ENCODE peak calls at places on chromosome 22, in eight cellular contexts. One of them, this sample, is unnamed.

GRCh38 chr22:50606561-50607365 is 6.2 kb downstream of the MAPK8IP2 start:
- DNase-seq in ovary: no peak
- DNase-seq in fibroblast of pulmonary artery: no peak
- DNase-seq in GM13977: peak
- DNase-seq in bronchial epithelial cell: no peak
- DNase-seq in tibial nerve: no peak
- DNase-seq in HFF-Myc: no peak
- DNase-seq in heart left ventricle: no peak
- DNase-seq in this sample: no peak

GRCh38 chr22:16866167-16866566 is 41.0 kb upstream of the XKR3 start:
- DNase-seq in heart left ventricle: no peak
- DNase-seq in tibial nerve: no peak
- DNase-seq in GM13977: no peak
- DNase-seq in ovary: no peak
- DNase-seq in HFF-Myc: no peak
- DNase-seq in bronchial epithelial cell: no peak
- DNase-seq in fibroblast of pulmonary artery: no peak
- DNase-seq in this sample: no peak

GRCh38 chr22:22423681-22424080 is 84.9 kb downstream of the ZNF280B start:
- DNase-seq in GM13977: no peak
- DNase-seq in heart left ventricle: no peak
- DNase-seq in HFF-Myc: no peak
- DNase-seq in bronchial epithelial cell: no peak
- DNase-seq in ovary: no peak
- DNase-seq in tibial nerve: no peak
- DNase-seq in fibroblast of pulmonary artery: no peak
- DNase-seq in this sample: no peak

GRCh38 chr22:42269407-42270177 is 861 bp downstream of the TCF20 start:
- DNase-seq in bronchial epithelial cell: peak
- DNase-seq in HFF-Myc: no peak
- DNase-seq in heart left ventricle: peak
- DNase-seq in GM13977: peak
- DNase-seq in ovary: peak
- DNase-seq in tibial nerve: no peak
- DNase-seq in fibroblast of pulmonary artery: peak
- DNase-seq in this sample: peak

GRCh38 chr22:33180371-33180770 is 122.2 kb upstream of the SYN3 start:
- DNase-seq in tibial nerve: no peak
- DNase-seq in GM13977: no peak
- DNase-seq in bronchial epithelial cell: peak
- DNase-seq in heart left ventricle: no peak
- DNase-seq in fibroblast of pulmonary artery: no peak
- DNase-seq in HFF-Myc: no peak
- DNase-seq in ovary: no peak
- DNase-seq in this sample: no peak

GRCh38 chr22:42172385-42173172 is 42.0 kb upstream of the CYP2D6 start:
- DNase-seq in heart left ventricle: no peak
- DNase-seq in HFF-Myc: no peak
- DNase-seq in bronchial epithelial cell: no peak
- DNase-seq in tibial nerve: no peak
- DNase-seq in fibroblast of pulmonary artery: no peak
- DNase-seq in ovary: no peak
- DNase-seq in GM13977: peak
- DNase-seq in this sample: no peak

GRCh38 chr22:45314054-45314721 is 4.5 kb downstream of the FAM118A start:
- DNase-seq in fibroblast of pulmonary artery: peak
- DNase-seq in ovary: no peak
- DNase-seq in GM13977: no peak
- DNase-seq in heart left ventricle: no peak
- DNase-seq in bronchial epithelial cell: no peak
- DNase-seq in tibial nerve: no peak
- DNase-seq in HFF-Myc: no peak
- DNase-seq in this sample: no peak

GRCh38 chr22:17114958-17115235 is 6.3 kb downstream of the TMEM121B start:
- DNase-seq in fibroblast of pulmonary artery: no peak
- DNase-seq in bronchial epithelial cell: no peak
- DNase-seq in ovary: no peak
- DNase-seq in GM13977: no peak
- DNase-seq in tibial nerve: no peak
- DNase-seq in heart left ventricle: no peak
- DNase-seq in HFF-Myc: no peak
- DNase-seq in this sample: no peak

GRCh38 chr22:22403771-22404170 is 104.8 kb downstream of the ZNF280B start:
- DNase-seq in heart left ventricle: no peak
- DNase-seq in tibial nerve: no peak
- DNase-seq in bronchial epithelial cell: no peak
- DNase-seq in HFF-Myc: no peak
- DNase-seq in fibroblast of pulmonary artery: no peak
- DNase-seq in ovary: no peak
- DNase-seq in GM13977: no peak
- DNase-seq in this sample: no peak

GRCh38 chr22:45977003-45977395 is at the start of gene WNT7B:
- DNase-seq in ovary: no peak
- DNase-seq in HFF-Myc: no peak
- DNase-seq in heart left ventricle: no peak
- DNase-seq in tibial nerve: no peak
- DNase-seq in bronchial epithelial cell: peak
- DNase-seq in GM13977: no peak
- DNase-seq in fibroblast of pulmonary artery: no peak
- DNase-seq in this sample: no peak

GRCh38 chr22:46262449-46263207 is 515 bp downstream of the PKDREJ start:
- DNase-seq in GM13977: no peak
- DNase-seq in fibroblast of pulmonary artery: peak
- DNase-seq in ovary: peak
- DNase-seq in tibial nerve: peak
- DNase-seq in heart left ventricle: peak
- DNase-seq in HFF-Myc: no peak
- DNase-seq in bronchial epithelial cell: peak
- DNase-seq in this sample: peak

GRCh38 chr22:45889539-45890350 is 87.2 kb downstream of the WNT7B start:
- DNase-seq in HFF-Myc: no peak
- DNase-seq in GM13977: no peak
- DNase-seq in tibial nerve: no peak
- DNase-seq in fibroblast of pulmonary artery: no peak
- DNase-seq in ovary: no peak
- DNase-seq in bronchial epithelial cell: no peak
- DNase-seq in heart left ventricle: peak
- DNase-seq in this sample: peak

GRCh38 chr22:28075260-28075981 is 156.4 kb upstream of the PITPNB start:
- DNase-seq in heart left ventricle: no peak
- DNase-seq in GM13977: no peak
- DNase-seq in bronchial epithelial cell: peak
- DNase-seq in fibroblast of pulmonary artery: peak
- DNase-seq in tibial nerve: peak
- DNase-seq in HFF-Myc: peak
- DNase-seq in ovary: no peak
- DNase-seq in this sample: peak

GRCh38 chr22:32775957-32776356 is 25.5 kb upstream of the TIMP3 start:
- DNase-seq in ovary: no peak
- DNase-seq in heart left ventricle: no peak
- DNase-seq in GM13977: no peak
- DNase-seq in fibroblast of pulmonary artery: no peak
- DNase-seq in tibial nerve: no peak
- DNase-seq in bronchial epithelial cell: no peak
- DNase-seq in HFF-Myc: no peak
- DNase-seq in this sample: no peak

DNA sequence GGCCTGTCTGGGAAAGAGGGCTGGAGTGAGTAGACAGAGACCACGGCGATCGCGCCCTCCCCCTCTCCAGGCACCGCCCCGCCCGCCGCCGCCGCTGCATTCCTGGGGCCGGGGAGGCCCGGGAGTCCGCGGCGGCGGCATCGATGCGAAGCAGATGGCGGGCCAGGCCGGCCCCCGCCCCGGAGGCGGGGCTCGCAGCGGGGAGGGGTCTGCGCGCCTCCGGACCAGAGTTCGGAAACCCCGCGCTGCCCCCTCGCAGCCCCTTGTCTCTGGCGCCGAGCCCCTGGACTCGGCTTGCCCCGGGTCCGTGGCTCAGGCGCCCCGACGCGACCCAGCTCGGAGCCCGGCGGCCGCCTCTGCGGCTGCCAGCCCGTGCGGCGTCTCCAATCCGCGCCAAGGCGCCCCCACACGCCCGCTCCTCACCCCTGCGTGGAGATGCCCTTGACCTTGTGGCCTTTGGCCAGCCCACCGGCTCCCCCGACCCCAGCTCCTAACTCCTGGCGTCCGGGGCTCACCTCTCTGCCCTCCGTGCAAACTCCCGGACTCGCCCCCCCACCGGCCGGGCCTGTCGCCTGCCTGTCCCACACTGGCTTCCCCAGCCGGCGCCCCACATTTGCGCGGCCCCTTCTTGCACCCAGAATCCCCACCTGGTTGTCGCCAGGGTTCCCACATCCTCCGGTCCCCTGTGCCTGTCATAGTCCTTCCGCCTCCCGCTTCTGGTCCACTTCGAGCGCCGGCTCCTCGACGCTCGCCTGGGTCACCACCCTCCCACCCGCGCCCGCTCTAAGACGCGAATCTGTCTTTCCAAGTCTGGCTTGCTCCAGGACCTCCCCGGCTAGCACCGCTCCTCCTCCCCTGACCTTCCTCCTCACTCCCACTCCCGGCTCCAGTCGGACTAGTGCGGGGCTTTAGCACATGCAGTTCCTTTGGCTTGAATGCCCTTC is 1.0 kb downstream of the SCARF2 start:
- DNase-seq in fibroblast of pulmonary artery: peak
- DNase-seq in bronchial epithelial cell: no peak
- DNase-seq in heart left ventricle: peak
- DNase-seq in GM13977: peak
- DNase-seq in ovary: peak
- DNase-seq in tibial nerve: no peak
- DNase-seq in HFF-Myc: no peak
- DNase-seq in this sample: peak
- TF ChIP-seq CTCF in fibroblast of pulmonary artery: no peak
- TF ChIP-seq CTCF in bronchial epithelial cell: no peak
- TF ChIP-seq CTCF in heart left ventricle: no peak
- TF ChIP-seq CTCF in GM13977: no peak
- TF ChIP-seq CTCF in ovary: no peak
- TF ChIP-seq CTCF in tibial nerve: no peak
- TF ChIP-seq CTCF in HFF-Myc: no peak
- TF ChIP-seq CTCF in this sample: no peak

GRCh38 chr22:43883012-43883661 is 8.7 kb downstream of the PNPLA5 start:
- DNase-seq in tibial nerve: no peak
- DNase-seq in fibroblast of pulmonary artery: peak
- DNase-seq in heart left ventricle: no peak
- DNase-seq in GM13977: peak
- DNase-seq in bronchial epithelial cell: peak
- DNase-seq in ovary: no peak
- DNase-seq in HFF-Myc: peak
- DNase-seq in this sample: peak
- TF ChIP-seq CTCF in tibial nerve: no peak
- TF ChIP-seq CTCF in fibroblast of pulmonary artery: peak
- TF ChIP-seq CTCF in heart left ventricle: no peak
- TF ChIP-seq CTCF in GM13977: peak
- TF ChIP-seq CTCF in bronchial epithelial cell: peak
- TF ChIP-seq CTCF in ovary: no peak
- TF ChIP-seq CTCF in HFF-Myc: peak
- TF ChIP-seq CTCF in this sample: peak

DNA sequence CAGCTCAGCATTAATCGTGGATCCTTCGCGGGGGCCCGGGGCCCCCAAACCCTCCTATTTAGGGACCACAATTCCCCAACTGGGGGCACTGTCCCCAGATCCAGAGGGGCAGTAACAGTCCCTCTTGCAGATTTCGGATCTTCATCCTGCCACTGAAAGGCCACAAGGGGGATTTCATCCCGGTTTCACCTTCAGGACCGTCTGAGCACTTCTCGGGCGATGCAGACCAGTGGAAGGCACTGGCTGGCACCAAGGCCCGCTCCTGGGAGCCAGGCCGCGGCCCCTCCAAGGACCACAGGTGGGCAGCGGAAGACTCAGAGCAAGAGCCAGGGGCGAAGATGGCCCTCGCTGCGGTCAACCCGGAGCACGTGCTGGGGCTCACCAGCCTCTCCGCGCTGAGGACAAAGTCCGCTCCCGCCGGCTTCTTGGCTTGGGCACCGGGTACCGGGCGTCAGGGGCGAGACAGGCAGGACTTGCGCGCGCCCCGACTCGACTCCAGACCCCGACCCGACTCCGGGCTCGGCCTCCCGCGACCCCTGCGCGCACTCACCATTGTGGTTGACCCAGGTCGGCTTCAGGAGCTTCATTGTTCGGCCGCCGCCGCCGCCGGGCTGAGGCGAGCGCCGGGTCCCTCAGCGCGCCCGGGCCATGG is 517 bp downstream of the HIRA start:
- DNase-seq in heart left ventricle: peak
- DNase-seq in GM13977: peak
- DNase-seq in tibial nerve: no peak
- DNase-seq in bronchial epithelial cell: peak
- DNase-seq in ovary: peak
- DNase-seq in HFF-Myc: no peak
- DNase-seq in fibroblast of pulmonary artery: peak
- DNase-seq in this sample: peak
- TF ChIP-seq CTCF in heart left ventricle: no peak
- TF ChIP-seq CTCF in GM13977: no peak
- TF ChIP-seq CTCF in tibial nerve: no peak
- TF ChIP-seq CTCF in bronchial epithelial cell: peak
- TF ChIP-seq CTCF in ovary: no peak
- TF ChIP-seq CTCF in HFF-Myc: no peak
- TF ChIP-seq CTCF in fibroblast of pulmonary artery: peak
- TF ChIP-seq CTCF in this sample: peak

GRCh38 chr22:36563444-36563843 is 34.5 kb upstream of the EIF3D start:
- DNase-seq in GM13977: no peak
- DNase-seq in heart left ventricle: no peak
- DNase-seq in bronchial epithelial cell: no peak
- DNase-seq in tibial nerve: no peak
- DNase-seq in ovary: no peak
- DNase-seq in fibroblast of pulmonary artery: no peak
- DNase-seq in HFF-Myc: no peak
- DNase-seq in this sample: no peak
- TF ChIP-seq CTCF in GM13977: no peak
- TF ChIP-seq CTCF in heart left ventricle: no peak
- TF ChIP-seq CTCF in bronchial epithelial cell: no peak
- TF ChIP-seq CTCF in tibial nerve: no peak
- TF ChIP-seq CTCF in ovary: no peak
- TF ChIP-seq CTCF in fibroblast of pulmonary artery: no peak
- TF ChIP-seq CTCF in HFF-Myc: no peak
- TF ChIP-seq CTCF in this sample: no peak

GRCh38 chr22:19473578-19473977 is 5.4 kb downstream of the UFD1 start:
- DNase-seq in bronchial epithelial cell: no peak
- DNase-seq in fibroblast of pulmonary artery: no peak
- DNase-seq in HFF-Myc: no peak
- DNase-seq in heart left ventricle: no peak
- DNase-seq in tibial nerve: no peak
- DNase-seq in ovary: no peak
- DNase-seq in GM13977: no peak
- DNase-seq in this sample: peak
- TF ChIP-seq CTCF in bronchial epithelial cell: peak
- TF ChIP-seq CTCF in fibroblast of pulmonary artery: peak
- TF ChIP-seq CTCF in HFF-Myc: no peak
- TF ChIP-seq CTCF in heart left ventricle: no peak
- TF ChIP-seq CTCF in tibial nerve: no peak
- TF ChIP-seq CTCF in ovary: no peak
- TF ChIP-seq CTCF in GM13977: no peak
- TF ChIP-seq CTCF in this sample: peak

GRCh38 chr22:38505595-38506117 is 455 bp downstream of the DDX17 start:
- DNase-seq in fibroblast of pulmonary artery: peak
- DNase-seq in GM13977: peak
- DNase-seq in ovary: peak
- DNase-seq in bronchial epithelial cell: no peak
- DNase-seq in heart left ventricle: peak
- DNase-seq in tibial nerve: peak
- DNase-seq in HFF-Myc: no peak
- DNase-seq in this sample: peak
- TF ChIP-seq CTCF in fibroblast of pulmonary artery: no peak
- TF ChIP-seq CTCF in GM13977: no peak
- TF ChIP-seq CTCF in ovary: no peak
- TF ChIP-seq CTCF in bronchial epithelial cell: no peak
- TF ChIP-seq CTCF in heart left ventricle: no peak
- TF ChIP-seq CTCF in tibial nerve: no peak
- TF ChIP-seq CTCF in HFF-Myc: no peak
- TF ChIP-seq CTCF in this sample: no peak

This sample was measured in choroid plexus epithelial cell.